ENCODE peak calls at places on chromosomes 7 and 10, in nine cellular contexts. One of them, this sample, is unnamed. For H3K36me3, the result is how much of the 10 kb centered on the place peaks cover.

GRCh38 chr7:70693690-70694356 is 438.1 kb upstream of the GALNT17 start:
- DNase-seq in transverse colon: peak
- DNase-seq in upper lobe of right lung: peak
- DNase-seq in colonic mucosa: peak
- DNase-seq in GM23248: peak
- DNase-seq in endothelial cell of umbilical vein: no peak
- DNase-seq in uterus: peak
- DNase-seq in GM23338: peak
- DNase-seq in prostate gland: peak
- DNase-seq in this sample: peak

GRCh38 chr7:113548561-113548960 is 370.2 kb downstream of the PPP1R3A start:
- DNase-seq in endothelial cell of umbilical vein: no peak
- DNase-seq in transverse colon: no peak
- DNase-seq in colonic mucosa: no peak
- DNase-seq in upper lobe of right lung: no peak
- DNase-seq in GM23338: no peak
- DNase-seq in prostate gland: no peak
- DNase-seq in GM23248: no peak
- DNase-seq in uterus: no peak
- DNase-seq in this sample: no peak

GRCh38 chr10:3874988-3875841 is 90.2 kb upstream of the KLF6 start:
- DNase-seq in transverse colon: peak
- DNase-seq in GM23248: no peak
- DNase-seq in colonic mucosa: no peak
- DNase-seq in GM23338: no peak
- DNase-seq in endothelial cell of umbilical vein: no peak
- DNase-seq in prostate gland: no peak
- DNase-seq in upper lobe of right lung: no peak
- DNase-seq in uterus: peak
- DNase-seq in this sample: peak

GRCh38 chr10:83881647-83882046 is 257.7 kb upstream of the GHITM start:
- DNase-seq in uterus: no peak
- DNase-seq in colonic mucosa: no peak
- DNase-seq in GM23338: no peak
- DNase-seq in upper lobe of right lung: no peak
- DNase-seq in transverse colon: no peak
- DNase-seq in endothelial cell of umbilical vein: peak
- DNase-seq in GM23248: no peak
- DNase-seq in prostate gland: peak
- DNase-seq in this sample: no peak

GRCh38 chr10:24617771-24618396 is 105.8 kb downstream of the ARHGAP21 start:
- DNase-seq in prostate gland: peak
- DNase-seq in upper lobe of right lung: peak
- DNase-seq in GM23338: peak
- DNase-seq in uterus: peak
- DNase-seq in colonic mucosa: peak
- DNase-seq in endothelial cell of umbilical vein: peak
- DNase-seq in GM23248: peak
- DNase-seq in transverse colon: peak
- DNase-seq in this sample: peak

GRCh38 chr7:118949031-118949430 is 724.5 kb downstream of the ANKRD7 start:
- DNase-seq in transverse colon: no peak
- DNase-seq in prostate gland: no peak
- DNase-seq in uterus: no peak
- DNase-seq in endothelial cell of umbilical vein: no peak
- DNase-seq in upper lobe of right lung: no peak
- DNase-seq in GM23338: no peak
- DNase-seq in colonic mucosa: no peak
- DNase-seq in GM23248: no peak
- DNase-seq in this sample: no peak

GRCh38 chr7:112001089-112001826 is 204.9 kb downstream of the DOCK4 start:
- DNase-seq in prostate gland: no peak
- DNase-seq in endothelial cell of umbilical vein: peak
- DNase-seq in colonic mucosa: no peak
- DNase-seq in GM23338: no peak
- DNase-seq in GM23248: peak
- DNase-seq in upper lobe of right lung: no peak
- DNase-seq in transverse colon: no peak
- DNase-seq in uterus: no peak
- DNase-seq in this sample: no peak

GRCh38 chr7:54725255-54725654 is 33.8 kb downstream of the SEC61G start:
- DNase-seq in transverse colon: no peak
- DNase-seq in endothelial cell of umbilical vein: no peak
- DNase-seq in GM23248: no peak
- DNase-seq in GM23338: no peak
- DNase-seq in uterus: no peak
- DNase-seq in prostate gland: no peak
- DNase-seq in upper lobe of right lung: no peak
- DNase-seq in colonic mucosa: no peak
- DNase-seq in this sample: no peak

GRCh38 chr10:14293516-14293915 is 37.2 kb downstream of the FRMD4A start:
- DNase-seq in endothelial cell of umbilical vein: peak
- DNase-seq in uterus: no peak
- DNase-seq in colonic mucosa: no peak
- DNase-seq in GM23338: no peak
- DNase-seq in GM23248: no peak
- DNase-seq in upper lobe of right lung: no peak
- DNase-seq in prostate gland: no peak
- DNase-seq in transverse colon: no peak
- DNase-seq in this sample: no peak

GRCh38 chr7:135976312-135977019 is 693 bp downstream of the MTPN start:
- DNase-seq in transverse colon: peak
- DNase-seq in uterus: no peak
- DNase-seq in GM23248: peak
- DNase-seq in endothelial cell of umbilical vein: peak
- DNase-seq in prostate gland: no peak
- DNase-seq in GM23338: peak
- DNase-seq in colonic mucosa: peak
- DNase-seq in upper lobe of right lung: no peak
- DNase-seq in this sample: no peak

GRCh38 chr10:117221156-117221711 is 19.7 kb upstream of the SLC18A2 start:
- DNase-seq in transverse colon: no peak
- DNase-seq in endothelial cell of umbilical vein: no peak
- DNase-seq in colonic mucosa: no peak
- DNase-seq in prostate gland: no peak
- DNase-seq in uterus: no peak
- DNase-seq in GM23248: peak
- DNase-seq in upper lobe of right lung: peak
- DNase-seq in GM23338: peak
- DNase-seq in this sample: no peak

GRCh38 chr7:129313282-129313681 is 88.5 kb downstream of the AHCYL2 start:
- DNase-seq in GM23338: no peak
- DNase-seq in transverse colon: no peak
- DNase-seq in upper lobe of right lung: no peak
- DNase-seq in prostate gland: no peak
- DNase-seq in GM23248: no peak
- DNase-seq in uterus: no peak
- DNase-seq in colonic mucosa: no peak
- DNase-seq in endothelial cell of umbilical vein: no peak
- DNase-seq in this sample: no peak

GRCh38 chr7:130917669-130918128 is 183.7 kb upstream of the KLF14 start:
- DNase-seq in transverse colon: no peak
- DNase-seq in colonic mucosa: no peak
- DNase-seq in upper lobe of right lung: no peak
- DNase-seq in GM23248: peak
- DNase-seq in uterus: no peak
- DNase-seq in GM23338: no peak
- DNase-seq in endothelial cell of umbilical vein: peak
- DNase-seq in prostate gland: no peak
- DNase-seq in this sample: no peak
- H3K27ac ChIP-seq in transverse colon: peak
- H3K27ac ChIP-seq in colonic mucosa: peak
- H3K27ac ChIP-seq in upper lobe of right lung: peak
- H3K27ac ChIP-seq in GM23248: peak
- H3K27ac ChIP-seq in uterus: no peak
- H3K27ac ChIP-seq in GM23338: no peak
- H3K27ac ChIP-seq in endothelial cell of umbilical vein: peak
- H3K27ac ChIP-seq in prostate gland: peak
- H3K27ac ChIP-seq in this sample: no peak

GRCh38 chr7:27605689-27606269 is 56.9 kb downstream of the HIBADH start:
- DNase-seq in upper lobe of right lung: no peak
- DNase-seq in transverse colon: no peak
- DNase-seq in uterus: no peak
- DNase-seq in GM23248: peak
- DNase-seq in prostate gland: no peak
- DNase-seq in colonic mucosa: no peak
- DNase-seq in GM23338: peak
- DNase-seq in endothelial cell of umbilical vein: peak
- DNase-seq in this sample: no peak
- H3K4me3 ChIP-seq in upper lobe of right lung: no peak
- H3K4me3 ChIP-seq in transverse colon: no peak
- H3K4me3 ChIP-seq in uterus: no peak
- H3K4me3 ChIP-seq in GM23248: peak
- H3K4me3 ChIP-seq in prostate gland: no peak
- H3K4me3 ChIP-seq in colonic mucosa: no peak
- H3K4me3 ChIP-seq in GM23338: peak
- H3K4me3 ChIP-seq in endothelial cell of umbilical vein: no peak
- H3K4me3 ChIP-seq in this sample: no peak

GRCh38 chr7:159061209-159061608 is 83.5 kb downstream of the VIPR2 start:
- DNase-seq in GM23248: no peak
- DNase-seq in prostate gland: no peak
- DNase-seq in upper lobe of right lung: no peak
- DNase-seq in colonic mucosa: no peak
- DNase-seq in endothelial cell of umbilical vein: no peak
- DNase-seq in GM23338: no peak
- DNase-seq in transverse colon: no peak
- DNase-seq in uterus: no peak
- DNase-seq in this sample: no peak
- H3K36me3 ChIP-seq in GM23248: under half
- H3K36me3 ChIP-seq in prostate gland: under half
- H3K36me3 ChIP-seq in upper lobe of right lung: under half
- H3K36me3 ChIP-seq in colonic mucosa: under half
- H3K36me3 ChIP-seq in endothelial cell of umbilical vein: under half
- H3K36me3 ChIP-seq in GM23338: under half
- H3K36me3 ChIP-seq in transverse colon: under half
- H3K36me3 ChIP-seq in uterus: under half
- H3K36me3 ChIP-seq in this sample: under half

DNA sequence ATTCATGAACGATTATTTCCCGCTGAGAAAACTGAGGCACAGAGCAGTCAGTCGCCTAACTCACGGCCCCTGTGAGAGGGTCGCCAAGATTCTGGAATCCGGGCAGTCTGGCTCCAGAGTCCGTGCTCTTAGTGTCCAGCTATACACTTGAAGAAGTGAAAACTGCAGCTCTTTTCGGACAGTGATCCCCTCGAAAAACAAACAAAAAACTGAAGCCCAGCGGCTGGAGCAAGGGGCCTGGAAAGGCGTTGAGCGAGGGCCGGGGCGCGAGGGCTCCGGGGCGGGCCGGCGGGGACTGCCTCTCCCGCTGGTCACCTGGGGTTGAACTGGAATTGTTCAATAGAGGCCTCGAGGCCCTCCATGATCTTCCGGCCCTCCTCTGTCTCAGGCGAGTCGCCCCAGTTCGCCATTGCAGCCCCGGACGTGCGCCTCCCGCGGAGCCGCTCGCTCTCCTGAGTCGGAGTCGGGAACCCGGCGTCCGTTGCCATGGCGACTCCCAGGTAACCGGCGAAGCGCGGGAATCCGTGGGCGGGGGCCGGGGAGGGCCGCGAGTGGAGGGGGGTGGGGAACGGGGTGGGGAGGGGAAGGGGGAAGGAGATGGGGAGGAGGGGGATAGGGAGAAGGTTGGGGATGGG is 889 bp downstream of the C10orf67 start:
- DNase-seq in prostate gland: peak
- DNase-seq in transverse colon: peak
- DNase-seq in GM23338: peak
- DNase-seq in uterus: peak
- DNase-seq in endothelial cell of umbilical vein: no peak
- DNase-seq in colonic mucosa: peak
- DNase-seq in upper lobe of right lung: peak
- DNase-seq in GM23248: no peak
- DNase-seq in this sample: no peak
- H3K27ac ChIP-seq in prostate gland: no peak
- H3K27ac ChIP-seq in transverse colon: no peak
- H3K27ac ChIP-seq in GM23338: no peak
- H3K27ac ChIP-seq in uterus: no peak
- H3K27ac ChIP-seq in endothelial cell of umbilical vein: no peak
- H3K27ac ChIP-seq in colonic mucosa: no peak
- H3K27ac ChIP-seq in upper lobe of right lung: peak
- H3K27ac ChIP-seq in GM23248: no peak
- H3K27ac ChIP-seq in this sample: no peak

DNA sequence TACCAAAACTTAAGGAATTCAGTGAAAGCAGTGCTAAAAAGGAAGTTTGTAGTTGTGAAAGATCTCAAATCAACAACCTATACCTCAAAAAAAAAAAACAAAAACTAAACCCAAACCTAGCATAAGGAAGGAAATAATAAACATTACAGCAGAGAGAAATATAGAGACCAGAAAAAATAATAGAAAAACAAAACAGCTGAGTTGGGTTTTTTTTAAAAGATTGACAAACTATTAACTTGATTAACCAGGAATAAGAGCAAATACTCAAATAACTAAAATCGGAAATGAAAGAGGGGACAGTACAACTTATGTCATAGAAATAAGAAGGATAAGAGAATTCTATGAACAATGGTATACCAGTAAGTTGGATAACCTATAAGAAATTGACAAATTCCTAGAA is 6.7 kb downstream of the ECD start:
- DNase-seq in GM23248: no peak
- DNase-seq in uterus: no peak
- DNase-seq in colonic mucosa: no peak
- DNase-seq in GM23338: no peak
- DNase-seq in upper lobe of right lung: no peak
- DNase-seq in transverse colon: no peak
- DNase-seq in prostate gland: no peak
- DNase-seq in endothelial cell of umbilical vein: no peak
- DNase-seq in this sample: no peak
- H3K4me3 ChIP-seq in GM23248: no peak
- H3K4me3 ChIP-seq in uterus: no peak
- H3K4me3 ChIP-seq in colonic mucosa: no peak
- H3K4me3 ChIP-seq in GM23338: no peak
- H3K4me3 ChIP-seq in upper lobe of right lung: no peak
- H3K4me3 ChIP-seq in transverse colon: no peak
- H3K4me3 ChIP-seq in prostate gland: no peak
- H3K4me3 ChIP-seq in endothelial cell of umbilical vein: no peak
- H3K4me3 ChIP-seq in this sample: no peak

GRCh38 chr7:153407291-153408046 is 644.7 kb upstream of the DPP6 start:
- DNase-seq in colonic mucosa: no peak
- DNase-seq in GM23248: no peak
- DNase-seq in transverse colon: no peak
- DNase-seq in upper lobe of right lung: no peak
- DNase-seq in uterus: no peak
- DNase-seq in endothelial cell of umbilical vein: no peak
- DNase-seq in GM23338: no peak
- DNase-seq in prostate gland: no peak
- DNase-seq in this sample: no peak
- H3K36me3 ChIP-seq in colonic mucosa: under half
- H3K36me3 ChIP-seq in GM23248: under half
- H3K36me3 ChIP-seq in transverse colon: under half
- H3K36me3 ChIP-seq in upper lobe of right lung: under half
- H3K36me3 ChIP-seq in uterus: under half
- H3K36me3 ChIP-seq in endothelial cell of umbilical vein: under half
- H3K36me3 ChIP-seq in GM23338: under half
- H3K36me3 ChIP-seq in prostate gland: under half
- H3K36me3 ChIP-seq in this sample: under half

This sample was measured in SJCRH30.